ENCODE peak calls at places on chromosomes 11 and 22, in four cellular contexts. X is type B pancreatic cell; J is activated effector memory CD4-positive, alpha-beta T cell treated with anti-CD3 and anti-CD28 coated beads, Interleukin-2, amount 50 U/mL, for 16 hours; O is caudate nucleus. M is an unnamed sample.
A peak's percentile ranks its signal among the peaks of the same experiment; 100 is the strongest.

GRCh38 chr22:49281467-49282340 is 546.0 kb downstream of the BRD1 start:
- DNase-seq in J (no peak), X (no peak), O (no peak), M (no peak)

GRCh38 chr11:70104961-70105360 is 26.8 kb downstream of the ANO1 start:
- DNase-seq in X (no peak), O (no peak), J (no peak), M (no peak)

GRCh38 chr11:130390071-130390758 is 38.2 kb downstream of the ADAMTS8 start:
- DNase-seq in X (no peak), J (no peak), O (peak; percentile 19), M (no peak)

GRCh38 chr22:19808873-19809478 is 45.7 kb downstream of the GNB1L start:
- DNase-seq in X (no peak), J (no peak), O (no peak), M (no peak)

GRCh38 chr22:41683616-41684015 is 5.1 kb downstream of the SNU13 start:
- DNase-seq in J (no peak), X (no peak), O (no peak), M (no peak)

GRCh38 chr11:76939219-76939631 is 78.5 kb downstream of the ACER3 start:
- DNase-seq in X (no peak), O (no peak), J (no peak), M (no peak)

GRCh38 chr11:78666675-78667129 is 92.0 kb upstream of the NARS2 start:
- DNase-seq in J (no peak), X (no peak), O (no peak), M (no peak)

GRCh38 chr11:3866206-3866605 is 10.7 kb downstream of the STIM1 start:
- DNase-seq in J (no peak), X (no peak), O (no peak), M (no peak)

GRCh38 chr11:62905286-62905685 is 15.9 kb downstream of the CHRM1 start:
- DNase-seq in X (no peak), O (no peak), J (no peak), M (no peak)

GRCh38 chr22:19287076-19287724 is 4.3 kb downstream of the CLTCL1 start:
- DNase-seq in O (no peak), X (peak; percentile 10), J (no peak), M (no peak)

GRCh38 chr11:6498121-6498520 is 1.0 kb downstream of the DNHD1 start:
- DNase-seq in O (no peak), X (no peak), J (no peak), M (no peak)

GRCh38 chr11:19849947-19850593 is 137.4 kb downstream of the NAV2 start:
- DNase-seq in X (no peak), O (no peak), J (no peak), M (no peak)

M was measured in coronary artery.